ENCODE peak calls at places on chromosomes 3 and 15, in nine cellular contexts. F is GM06990, U is vagina, P is AG04450, W is foreskin fibroblast, C is mucosa of descending colon, K is adrenal gland, A is BE2C, R is Panc1. L is an unnamed sample.
A peak's percentile ranks its signal among the peaks of the same experiment; 100 is the strongest.

GRCh38 chr3:140530603-140531002 is 147.3 kb upstream of the TRIM42 start:
- DNase-seq in U (no peak), R (no peak), P (no peak), W (no peak), C (no peak), A (no peak), F (no peak), K (no peak), L (no peak)

GRCh38 chr15:70095387-70096214 is 2.1 kb downstream of the TLE3 start:
- DNase-seq in R (no peak), F (peak; percentile 71), W (no peak), K (no peak), P (no peak), A (peak; percentile 44), U (no peak), C (peak; percentile 68), L (no peak)

GRCh38 chr15:77530576-77530975 is 102.1 kb downstream of the LINGO1 start:
- DNase-seq in A (no peak), F (no peak), U (no peak), W (no peak), R (no peak), P (no peak), K (no peak), C (no peak), L (no peak)

GRCh38 chr15:48486228-48486627 is 155.0 kb downstream of the DUT start:
- DNase-seq in W (no peak), A (no peak), C (no peak), P (no peak), F (no peak), K (no peak), R (no peak), U (no peak), L (no peak)

GRCh38 chr15:43939070-43939469 is 112.3 kb downstream of the WDR76 start:
- DNase-seq in R (no peak), K (peak; percentile 36), W (no peak), C (no peak), P (no peak), U (no peak), A (peak; percentile 55), F (no peak), L (peak; percentile 47)

GRCh38 chr3:170790591-170790990 is 79.4 kb downstream of the RPL22L1 start:
- DNase-seq in R (no peak), P (no peak), A (no peak), K (no peak), C (no peak), U (no peak), F (no peak), W (no peak), L (no peak)

GRCh38 chr3:51955893-51956770 is 951 bp downstream of the GPR62 start:
- DNase-seq in W (peak; percentile 57), K (peak; percentile 65), A (no peak), R (no peak), P (no peak), F (no peak), C (peak; percentile 64), U (no peak), L (peak; percentile 45)

GRCh38 chr3:113210608-113211369 is 568 bp upstream of the BOC start:
- DNase-seq in R (no peak), K (no peak), F (no peak), U (no peak), C (no peak), W (no peak), P (no peak), A (no peak), L (peak; percentile 17)

GRCh38 chr3:174125267-174125844 is 727.8 kb downstream of the NLGN1 start:
- DNase-seq in W (peak; percentile 20), K (no peak), A (peak; percentile 10), C (no peak), F (no peak), R (no peak), U (no peak), P (peak; percentile 15), L (peak; percentile 53)

GRCh38 chr3:31813197-31813596 is 167.9 kb downstream of the OSBPL10 start:
- DNase-seq in P (no peak), A (no peak), R (no peak), C (no peak), K (no peak), F (no peak), W (no peak), U (no peak), L (no peak)

GRCh38 chr3:191499307-191500125 is 38.6 kb downstream of the PYDC2 start:
- DNase-seq in P (peak; percentile 0), K (peak; percentile 77), R (no peak), C (peak; percentile 29), U (no peak), F (peak; percentile 3), A (peak; percentile 69), W (no peak), L (peak; percentile 61)

GRCh38 chr3:27596920-27597319 is 112.7 kb upstream of the SLC4A7 start:
- DNase-seq in K (no peak), R (no peak), W (peak; percentile 63), F (no peak), P (no peak), U (no peak), A (no peak), C (no peak), L (peak; percentile 76)

GRCh38 chr3:66485291-66485968 is 15.4 kb downstream of the LRIG1 start:
- DNase-seq in A (no peak), F (no peak), W (peak; percentile 73), C (no peak), R (no peak), U (no peak), K (no peak), P (peak; percentile 90), L (peak; percentile 78)

GRCh38 chr3:5750874-5751273 is 563.4 kb downstream of the EDEM1 start:
- DNase-seq in P (no peak), W (no peak), U (no peak), K (no peak), C (no peak), R (no peak), F (no peak), A (no peak), L (no peak)

GRCh38 chr15:34644061-34644460 is 60.6 kb upstream of the GOLGA8B start:
- DNase-seq in C (no peak), W (peak; percentile 94), K (no peak), F (no peak), U (no peak), A (no peak), R (no peak), P (peak; percentile 84), L (peak; percentile 94)

GRCh38 chr3:183555541-183556081 is at the start of gene KLHL6:
- DNase-seq in P (no peak), C (peak; percentile 54), U (no peak), K (peak; percentile 57), R (no peak), W (no peak), A (no peak), F (peak; percentile 69), L (no peak)

GRCh38 chr3:172709776-172710708 is 825 bp downstream of the NCEH1 start:
- DNase-seq in K (peak; percentile 54), R (no peak), U (peak; percentile 91), A (peak; percentile 23), W (no peak), C (peak; percentile 60), F (peak; percentile 7), P (no peak), L (peak; percentile 39)

GRCh38 chr3:108222813-108223307 is 636 bp upstream of the IFT57 start:
- DNase-seq in C (no peak), U (no peak), K (no peak), P (no peak), W (no peak), F (no peak), A (no peak), R (no peak), L (peak; percentile 8)
- TF ChIP-seq CTCF in C (no peak), U (no peak), K (no peak), P (no peak), W (no peak), F (no peak), A (no peak), R (no peak), L (no peak)

DNA sequence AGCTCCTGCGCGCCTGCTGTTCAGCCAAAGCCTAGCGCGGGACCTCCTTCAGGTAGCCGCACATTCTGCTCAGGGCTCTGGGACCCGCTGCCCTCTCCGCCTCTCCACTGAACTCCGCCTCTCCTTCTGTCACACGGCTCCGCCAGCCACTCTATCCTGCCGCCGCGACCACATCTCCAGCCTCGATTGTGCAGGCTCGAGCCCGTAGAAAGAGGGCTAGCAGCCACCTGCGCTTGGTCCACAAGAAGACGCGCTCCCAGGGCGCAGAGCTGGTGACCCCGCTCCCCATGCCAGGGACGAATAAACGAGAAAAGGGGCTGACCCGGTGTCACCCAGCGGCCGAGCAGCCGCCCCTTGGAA is 1.1 kb upstream of the VIPR1 start:
- DNase-seq in U (no peak), C (no peak), R (no peak), A (no peak), F (no peak), P (no peak), K (no peak), W (no peak), L (no peak)
- H3K4me3 ChIP-seq in U (peak overlapping the region; percentile 47), C (no peak overlapping the region), R (no peak overlapping the region), A (no peak overlapping the region), F (peak overlapping the region; percentile 55), P (no peak overlapping the region), K (no peak overlapping the region), W (no peak overlapping the region), L (no peak overlapping the region)

DNA sequence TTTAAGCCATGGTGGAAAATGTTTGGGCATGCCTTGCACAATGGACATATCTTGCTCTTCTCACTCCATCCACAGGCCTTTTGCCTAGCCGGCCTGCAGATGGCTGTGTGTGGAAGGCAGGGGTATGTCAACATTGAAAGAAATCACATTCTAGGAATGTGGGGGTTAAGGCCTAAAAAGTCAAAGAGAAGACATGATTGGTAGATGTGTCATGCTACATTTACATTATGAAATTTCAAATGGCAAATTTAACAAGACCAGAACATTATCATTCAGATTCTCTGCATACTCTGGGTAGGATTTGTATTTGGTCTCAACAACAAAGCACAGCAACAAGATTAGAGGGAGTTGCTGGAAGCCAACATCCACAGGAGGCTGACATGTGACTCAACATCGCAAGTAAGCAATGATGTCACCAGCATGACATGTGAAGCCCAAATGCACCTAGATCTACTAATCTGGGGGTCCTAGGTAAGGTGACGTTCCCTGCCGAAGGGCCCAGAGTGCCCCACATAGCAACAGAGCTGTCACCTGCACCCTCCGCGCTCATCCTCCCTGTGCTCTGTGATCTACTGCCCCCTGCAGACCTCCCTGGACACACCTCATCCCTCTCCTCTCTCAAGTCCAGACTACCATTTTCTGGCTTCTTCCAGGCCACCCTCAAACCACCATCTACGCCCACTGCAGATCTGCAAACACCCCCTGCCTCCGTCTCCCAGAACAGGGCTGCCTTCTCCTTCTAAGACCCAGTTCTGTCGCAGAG is 39.4 kb downstream of the CLDN18 start:
- DNase-seq in A (no peak), P (peak; percentile 64), U (no peak), R (no peak), F (no peak), K (no peak), C (no peak), W (peak; percentile 82), L (peak; percentile 57)
- TF ChIP-seq CTCF in A (no peak), P (peak; percentile 2), U (no peak), R (no peak), F (peak; percentile 30), K (no peak), C (no peak), W (no peak), L (no peak)

DNA sequence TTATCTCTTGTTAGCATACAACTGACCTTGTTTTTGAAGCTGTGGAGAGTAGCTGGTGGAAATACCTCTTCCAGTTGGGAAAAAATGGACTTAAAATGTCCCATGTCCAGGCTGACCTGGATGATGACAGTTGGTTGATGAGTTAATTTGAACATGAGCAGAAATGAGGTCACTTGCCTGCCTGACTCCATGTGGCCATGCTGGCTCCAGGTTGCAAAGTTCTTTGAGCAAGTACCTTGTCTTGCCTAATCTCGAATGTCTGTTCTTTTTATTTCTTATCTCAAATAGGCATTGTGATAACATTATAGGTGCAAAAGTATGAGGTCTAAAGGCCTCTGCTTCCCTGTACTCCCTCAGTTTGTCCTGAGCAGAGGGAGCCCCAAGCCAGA is 9.0 kb downstream of the MAPKBP1 start:
- DNase-seq in R (no peak), K (peak; percentile 29), F (no peak), A (no peak), P (no peak), C (no peak), W (no peak), U (no peak), L (peak; percentile 37)
- H3K4me3 ChIP-seq in R (no peak overlapping the region), K (no peak overlapping the region), F (no peak overlapping the region), A (no peak overlapping the region), P (no peak overlapping the region), C (no peak overlapping the region), W (no peak overlapping the region), U (no peak overlapping the region), L (no peak overlapping the region)

L was measured in fibroblast of mammary gland.